ENCODE peak calls at places on chromosomes 11 and 22, in seven cellular contexts. Z is tibial nerve, X is neuronal stem cell, O is transverse colon, Y is Peyer's patch, A is upper lobe of right lung, L is cardiac muscle cell. N is an unnamed sample.

GRCh38 chr11:131668867-131669780 is 298.7 kb downstream of the NTM start:
- DNase-seq in Z (no peak), X (peak), O (peak), Y (no peak), A (no peak), L (peak), N (no peak)

GRCh38 chr11:123195182-123196059 is at the start of gene CLMP:
- DNase-seq in Z (peak), X (no peak), O (peak), Y (peak), A (peak), L (peak), N (no peak)

GRCh38 chr11:26943636-26944035 is 50.3 kb upstream of the FIBIN start:
- DNase-seq in Z (no peak), X (no peak), O (no peak), Y (no peak), A (no peak), L (no peak), N (no peak)

GRCh38 chr11:83923961-83924360 is 637.8 kb upstream of the CCDC90B start:
- DNase-seq in Z (no peak), X (no peak), O (no peak), Y (no peak), A (no peak), L (no peak), N (no peak)

GRCh38 chr11:9506489-9507343 is 45.9 kb downstream of the ZNF143 start:
- DNase-seq in Z (peak), X (peak), O (peak), Y (peak), A (no peak), L (peak), N (peak)

GRCh38 chr11:73625690-73626318 is 20.6 kb upstream of the PLEKHB1 start:
- DNase-seq in Z (peak), X (peak), O (peak), Y (peak), A (peak), L (peak), N (peak)

GRCh38 chr11:59615132-59615636 is 390 bp downstream of the OSBP start:
- DNase-seq in Z (peak), X (no peak), O (peak), Y (peak), A (peak), L (no peak), N (peak)

GRCh38 chr22:27381960-27382742 is 419.4 kb downstream of the MN1 start:
- DNase-seq in Z (no peak), X (no peak), O (no peak), Y (no peak), A (no peak), L (no peak), N (no peak)

GRCh38 chr11:65873280-65874156 is 918 bp upstream of the EFEMP2 start:
- DNase-seq in Z (peak), X (peak), O (peak), Y (peak), A (peak), L (peak), N (peak)

GRCh38 chr11:19800162-19800561 is 87.5 kb downstream of the NAV2 start:
- DNase-seq in Z (no peak), X (no peak), O (no peak), Y (no peak), A (no peak), L (no peak), N (no peak)

GRCh38 chr11:68495330-68495729 is 34.8 kb downstream of the PPP6R3 start:
- DNase-seq in Z (no peak), X (no peak), O (no peak), Y (no peak), A (no peak), L (no peak), N (no peak)

GRCh38 chr11:112213753-112214152 is 12.5 kb upstream of the PTS start:
- DNase-seq in Z (no peak), X (no peak), O (no peak), Y (no peak), A (no peak), L (no peak), N (no peak)

GRCh38 chr11:66227700-66228099 is 40.7 kb upstream of the RAB1B start:
- DNase-seq in Z (no peak), X (no peak), O (no peak), Y (no peak), A (no peak), L (no peak), N (no peak)

GRCh38 chr11:8080674-8081590 is at the start of gene TUB:
- DNase-seq in Z (no peak), X (no peak), O (no peak), Y (no peak), A (no peak), L (peak), N (peak)

GRCh38 chr11:75946531-75947530 is 131.8 kb downstream of the UVRAG start:
- DNase-seq in Z (peak), X (no peak), O (no peak), Y (no peak), A (no peak), L (no peak), N (no peak)

GRCh38 chr22:19876941-19877625 is 22.4 kb upstream of the GNB1L start:
- DNase-seq in Z (no peak), X (no peak), O (no peak), Y (no peak), A (peak), L (no peak), N (peak)

GRCh38 chr22:44578115-44578457 is 80.1 kb upstream of the RTL6 start:
- DNase-seq in Z (no peak), X (no peak), O (no peak), Y (no peak), A (peak), L (no peak), N (no peak)

GRCh38 chr11:116225236-116225635 is 547.6 kb downstream of the BUD13 start:
- DNase-seq in Z (no peak), X (no peak), O (no peak), Y (no peak), A (no peak), L (no peak), N (no peak)

GRCh38 chr11:124799384-124800225 is 601 bp downstream of the MSANTD2 start:
- DNase-seq in Z (no peak), X (peak), O (peak), Y (peak), A (peak), L (peak), N (peak)

GRCh38 chr11:33668951-33669596 is 31.6 kb downstream of the C11orf91 start:
- DNase-seq in Z (no peak), X (no peak), O (no peak), Y (no peak), A (no peak), L (no peak), N (no peak)

GRCh38 chr11:1087961-1088926 is 13.6 kb downstream of the MUC2 start:
- DNase-seq in Z (no peak), X (no peak), O (peak), Y (peak), A (peak), L (no peak), N (peak)

GRCh38 chr11:67408437-67409200 is 4.7 kb downstream of the TBC1D10C start:
- DNase-seq in Z (no peak), X (no peak), O (no peak), Y (peak), A (no peak), L (no peak), N (no peak)

GRCh38 chr11:103035656-103036434 is 56.1 kb downstream of the DCUN1D5 start:
- DNase-seq in Z (peak), X (peak), O (no peak), Y (no peak), A (no peak), L (peak), N (no peak)

GRCh38 chr11:78338138-78338537 is 79.5 kb downstream of the GAB2 start:
- DNase-seq in Z (no peak), X (no peak), O (no peak), Y (no peak), A (no peak), L (no peak), N (no peak)

GRCh38 chr11:66743271-66743968 is 14.4 kb upstream of the SPTBN2 start:
- DNase-seq in Z (no peak), X (no peak), O (peak), Y (peak), A (peak), L (no peak), N (no peak)

GRCh38 chr11:113241190-113242051 is 73.0 kb upstream of the TTC12 start:
- DNase-seq in Z (no peak), X (no peak), O (no peak), Y (no peak), A (no peak), L (no peak), N (no peak)

GRCh38 chr11:58636587-58636986 is 14.1 kb downstream of the CNTF start:
- DNase-seq in Z (no peak), X (no peak), O (no peak), Y (no peak), A (no peak), L (no peak), N (no peak)

GRCh38 chr11:111162306-111162705 is 83.2 kb upstream of the POU2AF2 start:
- DNase-seq in Z (no peak), X (no peak), O (no peak), Y (no peak), A (no peak), L (no peak), N (no peak)

GRCh38 chr11:73804712-73805111 is 17.0 kb downstream of the MRPL48 start:
- DNase-seq in Z (no peak), X (no peak), O (no peak), Y (no peak), A (no peak), L (no peak), N (no peak)

GRCh38 chr22:24128631-24129601 is 52.4 kb upstream of the SUSD2 start:
- DNase-seq in Z (no peak), X (no peak), O (no peak), Y (no peak), A (no peak), L (no peak), N (no peak)

GRCh38 chr11:76783294-76783900 is at the start of gene TSKU:
- DNase-seq in Z (no peak), X (peak), O (no peak), Y (no peak), A (peak), L (no peak), N (no peak)

GRCh38 chr22:50469377-50470305 is 5.2 kb downstream of the SBF1 start:
- DNase-seq in Z (peak), X (no peak), O (peak), Y (peak), A (peak), L (no peak), N (no peak)

GRCh38 chr11:95829580-95830259 is 39.4 kb downstream of the CEP57 start:
- DNase-seq in Z (no peak), X (no peak), O (no peak), Y (no peak), A (no peak), L (no peak), N (no peak)

GRCh38 chr11:87185228-87185627 is 147.5 kb downstream of the TMEM135 start:
- DNase-seq in Z (no peak), X (no peak), O (no peak), Y (no peak), A (no peak), L (no peak), N (no peak)

GRCh38 chr11:112655386-112655785 is 305.8 kb upstream of the NCAM1 start:
- DNase-seq in Z (peak), X (no peak), O (peak), Y (no peak), A (no peak), L (peak), N (peak)

GRCh38 chr22:47164514-47165337 is 402.3 kb downstream of the TBC1D22A start:
- DNase-seq in Z (no peak), X (peak), O (peak), Y (peak), A (peak), L (no peak), N (peak)

GRCh38 chr11:134483857-134484256 is 71.8 kb upstream of the B3GAT1 start:
- DNase-seq in Z (no peak), X (no peak), O (no peak), Y (no peak), A (peak), L (no peak), N (no peak)
- H3K27ac ChIP-seq in Z (no peak), X (no peak), O (no peak), Y (no peak), A (no peak), L (no peak), N (no peak)

GRCh38 chr22:48579035-48579914 is 1248.4 kb downstream of the BRD1 start:
- DNase-seq in Z (no peak), X (peak), O (no peak), Y (no peak), A (no peak), L (no peak), N (no peak)
- H3K4me3 ChIP-seq in Z (peak), X (peak), O (no peak), Y (no peak), A (no peak), L (no peak), N (peak)

DNA sequence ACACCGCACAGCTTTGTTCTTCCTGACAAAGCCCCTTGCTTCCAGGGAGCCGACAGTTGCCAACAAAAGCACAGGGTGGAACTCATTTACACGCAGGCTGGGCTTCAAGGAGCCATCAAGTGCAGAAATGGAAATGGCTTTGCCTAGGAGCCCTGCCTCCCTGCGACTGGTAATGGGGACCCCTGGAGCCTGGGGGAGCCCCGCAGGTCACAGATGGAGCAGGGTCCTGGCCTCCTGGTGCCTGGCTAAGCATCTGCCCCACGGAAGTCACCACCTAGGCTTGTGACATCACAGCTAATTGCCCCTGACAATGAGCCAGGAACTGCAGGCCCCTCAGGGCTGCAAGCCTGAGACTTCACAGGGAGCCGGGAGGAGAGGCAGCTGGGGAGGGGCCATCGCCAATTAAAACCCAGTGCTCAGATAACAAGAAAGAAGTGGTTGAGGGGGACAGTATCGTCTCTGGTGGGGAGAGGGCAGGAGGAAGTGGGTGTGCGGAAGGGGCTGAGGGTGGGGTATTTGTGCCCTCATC is 66.8 kb downstream of the NFAM1 start:
- DNase-seq in Z (peak), X (no peak), O (no peak), Y (no peak), A (no peak), L (peak), N (no peak)
- H3K27ac ChIP-seq in Z (peak), X (no peak), O (peak), Y (peak), A (no peak), L (no peak), N (peak)

GRCh38 chr11:105611837-105612480 is 2.1 kb downstream of the GRIA4 start:
- DNase-seq in Z (no peak), X (no peak), O (no peak), Y (no peak), A (no peak), L (peak), N (no peak)
- H3K4me3 ChIP-seq in Z (no peak), X (no peak), O (no peak), Y (peak), A (no peak), L (peak), N (peak)

DNA sequence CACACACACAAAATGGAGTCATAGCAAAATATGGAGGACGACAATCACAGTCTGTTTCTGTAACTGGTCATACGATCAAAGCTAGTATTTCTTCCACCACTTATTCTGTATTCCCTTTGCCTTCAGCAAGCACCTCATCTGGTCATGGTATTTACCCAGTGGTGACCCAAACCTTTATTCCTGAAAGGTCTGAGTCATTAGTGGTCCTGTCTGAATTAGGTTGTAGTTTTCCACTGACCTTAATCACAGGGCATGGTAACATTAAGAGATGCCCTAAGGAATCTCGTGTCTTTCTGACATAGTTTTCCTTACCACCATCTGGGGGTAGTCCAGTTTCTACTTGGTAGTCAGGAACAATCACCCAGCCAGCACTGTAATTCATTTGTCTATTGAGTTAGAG is 54.8 kb upstream of the CEP295 start:
- DNase-seq in Z (no peak), X (no peak), O (no peak), Y (no peak), A (no peak), L (no peak), N (no peak)
- H3K27ac ChIP-seq in Z (no peak), X (no peak), O (no peak), Y (no peak), A (no peak), L (no peak), N (no peak)

GRCh38 chr11:2799881-2800654 is 85.5 kb downstream of the CDKN1C start:
- DNase-seq in Z (no peak), X (no peak), O (peak), Y (peak), A (peak), L (no peak), N (no peak)

GRCh38 chr11:2800655-2801531 is 84.7 kb downstream of the CDKN1C start:
- DNase-seq in Z (no peak), X (no peak), O (peak), Y (peak), A (peak), L (no peak), N (peak)

GRCh38 chr11:2797741-2798361 is 87.7 kb downstream of the CDKN1C start:
- DNase-seq in Z (no peak), X (no peak), O (peak), Y (peak), A (peak), L (no peak), N (peak)

GRCh38 chr11:2797181-2797711 is 88.3 kb downstream of the CDKN1C start:
- DNase-seq in Z (no peak), X (no peak), O (peak), Y (peak), A (peak), L (no peak), N (no peak)

GRCh38 chr11:2798951-2799761 is 86.4 kb downstream of the CDKN1C start:
- DNase-seq in Z (no peak), X (no peak), O (peak), Y (peak), A (peak), L (no peak), N (no peak)
- H3K4me3 ChIP-seq in Z (no peak), X (peak), O (no peak), Y (no peak), A (no peak), L (no peak), N (no peak)

GRCh38 chr22:41568811-41569210 is 8.0 kb downstream of the CSDC2 start:
- DNase-seq in Z (no peak), X (no peak), O (no peak), Y (peak), A (no peak), L (no peak), N (no peak)
- H3K27ac ChIP-seq in Z (no peak), X (no peak), O (no peak), Y (no peak), A (no peak), L (no peak), N (no peak)

GRCh38 chr11:34978236-34979191 is 62.1 kb downstream of the PDHX start:
- DNase-seq in Z (no peak), X (no peak), O (no peak), Y (no peak), A (no peak), L (peak), N (no peak)

GRCh38 chr11:34975482-34975881 is 59.1 kb downstream of the PDHX start:
- DNase-seq in Z (no peak), X (no peak), O (no peak), Y (no peak), A (no peak), L (no peak), N (no peak)

GRCh38 chr11:34976496-34976895 is 60.1 kb downstream of the PDHX start:
- DNase-seq in Z (no peak), X (no peak), O (no peak), Y (no peak), A (no peak), L (no peak), N (no peak)

GRCh38 chr11:34972892-34973291 is 56.5 kb downstream of the PDHX start:
- DNase-seq in Z (no peak), X (no peak), O (no peak), Y (no peak), A (no peak), L (no peak), N (no peak)

DNA sequence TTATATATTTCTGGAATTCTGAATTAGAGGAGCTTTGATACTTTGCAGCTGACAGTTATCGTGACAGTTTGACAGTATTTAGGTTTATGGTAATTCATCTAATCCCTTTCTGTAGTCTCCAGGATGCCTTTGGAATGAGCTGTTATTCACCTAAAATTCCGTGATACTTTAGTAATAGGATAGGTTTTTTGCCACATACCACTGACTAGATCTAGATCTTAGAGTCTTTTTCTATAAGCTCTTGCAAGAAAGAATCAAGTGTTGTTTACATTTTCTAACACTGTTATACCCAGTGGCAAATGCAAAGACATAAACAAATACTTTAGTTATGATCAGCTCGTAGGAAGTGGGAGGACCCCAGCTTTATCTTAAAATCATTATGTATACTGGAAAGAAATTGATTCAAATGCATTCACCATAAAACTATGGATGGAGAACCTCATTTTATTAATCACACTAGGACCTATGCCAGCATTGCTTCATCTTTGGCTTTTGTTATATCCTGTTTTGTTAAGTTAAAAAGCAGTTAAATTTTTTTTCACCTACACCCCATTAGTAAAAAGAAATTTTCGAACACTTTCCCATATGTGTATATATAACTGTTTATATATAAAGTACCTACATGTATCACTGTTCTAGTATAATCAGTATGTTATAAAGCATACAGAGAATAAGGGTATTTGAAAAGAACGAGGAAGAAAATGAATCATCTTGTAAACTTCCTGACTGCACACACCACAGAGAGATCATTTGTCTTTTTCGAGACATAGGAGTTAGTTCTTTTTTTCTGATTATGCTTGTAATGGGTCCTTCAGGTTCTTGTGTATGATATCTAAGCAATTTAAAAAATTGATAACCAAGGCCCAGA is 60.9 kb downstream of the PDHX start:
- DNase-seq in Z (no peak), X (no peak), O (no peak), Y (no peak), A (no peak), L (no peak), N (no peak)
- H3K4me3 ChIP-seq in Z (no peak), X (no peak), O (no peak), Y (no peak), A (no peak), L (no peak), N (no peak)

GRCh38 chr11:120819003-120819402 is 204.9 kb upstream of the TBCEL start:
- DNase-seq in Z (no peak), X (no peak), O (no peak), Y (no peak), A (no peak), L (no peak), N (no peak)
- H3K27ac ChIP-seq in Z (no peak), X (no peak), O (no peak), Y (no peak), A (no peak), L (no peak), N (no peak)